ENCODE peak calls at places on chromosomes 12 and 14, in six cellular contexts. One of them, this sample, is unnamed. For H3K4me1, the result is how much of the 10 kb centered on the place peaks cover.

GRCh38 chr12:6423267-6424007 is 21.3 kb upstream of the CD27 start:
- DNase-seq in HCT116: peak
- DNase-seq in K562: peak
- DNase-seq in mucosa of descending colon: peak
- DNase-seq in heart right ventricle: peak
- DNase-seq in adrenal gland: peak
- DNase-seq in this sample: peak

GRCh38 chr12:7859552-7859951 is 13.2 kb downstream of the SLC2A14 start:
- DNase-seq in heart right ventricle: no peak
- DNase-seq in adrenal gland: no peak
- DNase-seq in K562: no peak
- DNase-seq in HCT116: no peak
- DNase-seq in mucosa of descending colon: no peak
- DNase-seq in this sample: no peak

GRCh38 chr14:76827696-76828301 is 1.6 kb downstream of the LRRC74A start:
- DNase-seq in heart right ventricle: peak
- DNase-seq in adrenal gland: no peak
- DNase-seq in K562: no peak
- DNase-seq in HCT116: no peak
- DNase-seq in mucosa of descending colon: no peak
- DNase-seq in this sample: no peak

GRCh38 chr12:55736780-55737580 is 5.9 kb upstream of the GDF11 start:
- DNase-seq in heart right ventricle: peak
- DNase-seq in HCT116: peak
- DNase-seq in K562: peak
- DNase-seq in mucosa of descending colon: peak
- DNase-seq in adrenal gland: peak
- DNase-seq in this sample: peak

GRCh38 chr12:75727577-75727976 is 216.2 kb upstream of the KRR1 start:
- DNase-seq in mucosa of descending colon: no peak
- DNase-seq in K562: no peak
- DNase-seq in HCT116: no peak
- DNase-seq in adrenal gland: no peak
- DNase-seq in heart right ventricle: no peak
- DNase-seq in this sample: no peak

GRCh38 chr14:50319293-50319692 is 7.2 kb downstream of the DMAC2L start:
- DNase-seq in HCT116: no peak
- DNase-seq in heart right ventricle: no peak
- DNase-seq in K562: no peak
- DNase-seq in mucosa of descending colon: no peak
- DNase-seq in adrenal gland: no peak
- DNase-seq in this sample: no peak

GRCh38 chr14:104956290-104956890 is 21.8 kb downstream of the AHNAK2 start:
- DNase-seq in mucosa of descending colon: no peak
- DNase-seq in adrenal gland: peak
- DNase-seq in heart right ventricle: no peak
- DNase-seq in K562: no peak
- DNase-seq in HCT116: no peak
- DNase-seq in this sample: no peak

GRCh38 chr14:33062881-33063280 is 124.2 kb downstream of the NPAS3 start:
- DNase-seq in HCT116: no peak
- DNase-seq in K562: no peak
- DNase-seq in mucosa of descending colon: no peak
- DNase-seq in adrenal gland: no peak
- DNase-seq in heart right ventricle: no peak
- DNase-seq in this sample: no peak

GRCh38 chr12:93173178-93173957 is 204.4 kb upstream of the NUDT4 start:
- DNase-seq in HCT116: no peak
- DNase-seq in adrenal gland: no peak
- DNase-seq in mucosa of descending colon: no peak
- DNase-seq in heart right ventricle: no peak
- DNase-seq in K562: no peak
- DNase-seq in this sample: no peak

GRCh38 chr14:99518441-99519346 is 37.5 kb downstream of the CCNK start:
- DNase-seq in HCT116: peak
- DNase-seq in heart right ventricle: peak
- DNase-seq in adrenal gland: peak
- DNase-seq in K562: peak
- DNase-seq in mucosa of descending colon: peak
- DNase-seq in this sample: peak

GRCh38 chr14:45201908-45202307 is 51.1 kb downstream of the MIS18BP1 start:
- DNase-seq in HCT116: no peak
- DNase-seq in K562: no peak
- DNase-seq in adrenal gland: no peak
- DNase-seq in mucosa of descending colon: no peak
- DNase-seq in heart right ventricle: no peak
- DNase-seq in this sample: no peak

GRCh38 chr14:24150061-24150460 is 2.8 kb downstream of the RNF31 start:
- DNase-seq in adrenal gland: no peak
- DNase-seq in K562: no peak
- DNase-seq in HCT116: no peak
- DNase-seq in mucosa of descending colon: no peak
- DNase-seq in heart right ventricle: no peak
- DNase-seq in this sample: no peak

GRCh38 chr12:97464241-97465011 is 1.8 kb downstream of the RMST start:
- DNase-seq in HCT116: no peak
- DNase-seq in K562: no peak
- DNase-seq in adrenal gland: no peak
- DNase-seq in heart right ventricle: no peak
- DNase-seq in mucosa of descending colon: no peak
- DNase-seq in this sample: no peak

GRCh38 chr14:105192866-105193731 is 12.0 kb upstream of the NUDT14 start:
- DNase-seq in heart right ventricle: peak
- DNase-seq in K562: no peak
- DNase-seq in HCT116: no peak
- DNase-seq in adrenal gland: no peak
- DNase-seq in mucosa of descending colon: no peak
- DNase-seq in this sample: no peak

GRCh38 chr14:50082308-50082742 is 34.0 kb downstream of the VCPKMT start:
- DNase-seq in mucosa of descending colon: no peak
- DNase-seq in heart right ventricle: no peak
- DNase-seq in adrenal gland: no peak
- DNase-seq in K562: no peak
- DNase-seq in HCT116: no peak
- DNase-seq in this sample: no peak

GRCh38 chr12:79373896-79374499 is 316.8 kb downstream of the PAWR start:
- DNase-seq in adrenal gland: no peak
- DNase-seq in K562: peak
- DNase-seq in heart right ventricle: no peak
- DNase-seq in HCT116: no peak
- DNase-seq in mucosa of descending colon: peak
- DNase-seq in this sample: no peak

GRCh38 chr14:103091041-103091882 is 3.3 kb upstream of the EXOC3L4 start:
- DNase-seq in HCT116: no peak
- DNase-seq in heart right ventricle: no peak
- DNase-seq in mucosa of descending colon: peak
- DNase-seq in K562: peak
- DNase-seq in adrenal gland: no peak
- DNase-seq in this sample: peak

GRCh38 chr14:93094121-93094918 is 21.4 kb downstream of the ITPK1 start:
- DNase-seq in mucosa of descending colon: no peak
- DNase-seq in HCT116: no peak
- DNase-seq in K562: no peak
- DNase-seq in adrenal gland: no peak
- DNase-seq in heart right ventricle: no peak
- DNase-seq in this sample: no peak

GRCh38 chr12:7122876-7123769 is 5.6 kb downstream of the RBP5 start:
- DNase-seq in mucosa of descending colon: no peak
- DNase-seq in heart right ventricle: no peak
- DNase-seq in adrenal gland: no peak
- DNase-seq in HCT116: no peak
- DNase-seq in K562: peak
- DNase-seq in this sample: no peak

GRCh38 chr12:70002097-70002911 is 177.3 kb downstream of the MYRFL start:
- DNase-seq in adrenal gland: no peak
- DNase-seq in HCT116: no peak
- DNase-seq in K562: no peak
- DNase-seq in heart right ventricle: peak
- DNase-seq in mucosa of descending colon: peak
- DNase-seq in this sample: peak

GRCh38 chr14:96594961-96595360 is 92.8 kb downstream of the PAPOLA start:
- DNase-seq in adrenal gland: no peak
- DNase-seq in K562: no peak
- DNase-seq in HCT116: no peak
- DNase-seq in mucosa of descending colon: no peak
- DNase-seq in heart right ventricle: no peak
- DNase-seq in this sample: no peak

GRCh38 chr14:72553161-72553560 is 340.7 kb downstream of the DPF3 start:
- DNase-seq in heart right ventricle: no peak
- DNase-seq in mucosa of descending colon: no peak
- DNase-seq in K562: no peak
- DNase-seq in HCT116: no peak
- DNase-seq in adrenal gland: no peak
- DNase-seq in this sample: no peak

DNA sequence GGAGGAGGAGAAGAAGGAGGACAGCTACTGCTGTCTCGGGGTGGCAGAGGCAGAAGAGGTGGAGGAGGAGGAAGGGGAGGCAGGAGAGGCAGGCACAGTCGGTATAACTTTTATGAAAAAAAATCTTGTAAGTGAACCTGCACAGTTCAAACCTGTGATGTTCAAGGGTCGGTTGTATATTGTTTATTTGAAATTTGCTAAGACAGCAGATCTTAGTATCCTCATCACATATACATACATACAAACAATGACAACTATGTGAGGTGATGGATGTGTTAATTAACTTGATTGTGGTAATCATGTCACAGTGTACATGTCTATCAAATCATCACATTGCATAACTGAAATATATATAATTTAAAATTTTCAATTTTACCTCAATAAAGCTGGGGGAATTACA is 19.0 kb downstream of the ACTN1 start:
- DNase-seq in mucosa of descending colon: no peak
- DNase-seq in heart right ventricle: no peak
- DNase-seq in adrenal gland: no peak
- DNase-seq in K562: no peak
- DNase-seq in HCT116: no peak
- DNase-seq in this sample: no peak
- H3K4me1 ChIP-seq in mucosa of descending colon: under half
- H3K4me1 ChIP-seq in heart right ventricle: half or more
- H3K4me1 ChIP-seq in adrenal gland: under half
- H3K4me1 ChIP-seq in K562: under half
- H3K4me1 ChIP-seq in HCT116: under half
- H3K4me1 ChIP-seq in this sample: half or more

GRCh38 chr12:57143454-57143853 is 4.0 kb downstream of the LRP1-AS start:
- DNase-seq in HCT116: no peak
- DNase-seq in mucosa of descending colon: no peak
- DNase-seq in adrenal gland: no peak
- DNase-seq in K562: no peak
- DNase-seq in heart right ventricle: no peak
- DNase-seq in this sample: no peak

GRCh38 chr12:57142727-57143126 is 4.7 kb downstream of the LRP1-AS start:
- DNase-seq in HCT116: no peak
- DNase-seq in mucosa of descending colon: no peak
- DNase-seq in heart right ventricle: no peak
- DNase-seq in adrenal gland: no peak
- DNase-seq in K562: no peak
- DNase-seq in this sample: no peak

GRCh38 chr12:57139796-57140649 is 7.4 kb downstream of the LRP1-AS start:
- DNase-seq in mucosa of descending colon: no peak
- DNase-seq in heart right ventricle: no peak
- DNase-seq in adrenal gland: no peak
- DNase-seq in K562: no peak
- DNase-seq in HCT116: no peak
- DNase-seq in this sample: no peak

GRCh38 chr12:57141249-57141648 is 6.2 kb downstream of the LRP1-AS start:
- DNase-seq in adrenal gland: no peak
- DNase-seq in K562: no peak
- DNase-seq in mucosa of descending colon: no peak
- DNase-seq in heart right ventricle: no peak
- DNase-seq in HCT116: no peak
- DNase-seq in this sample: peak

GRCh38 chr12:57142121-57142520 is 5.3 kb downstream of the LRP1-AS start:
- DNase-seq in adrenal gland: no peak
- DNase-seq in mucosa of descending colon: no peak
- DNase-seq in K562: peak
- DNase-seq in heart right ventricle: no peak
- DNase-seq in HCT116: no peak
- DNase-seq in this sample: no peak
- H3K4me3 ChIP-seq in adrenal gland: no peak
- H3K4me3 ChIP-seq in mucosa of descending colon: no peak
- H3K4me3 ChIP-seq in K562: no peak
- H3K4me3 ChIP-seq in heart right ventricle: no peak
- H3K4me3 ChIP-seq in HCT116: no peak
- H3K4me3 ChIP-seq in this sample: no peak

GRCh38 chr14:68807987-68808386 is 15.1 kb upstream of the ZFP36L1 start:
- DNase-seq in heart right ventricle: no peak
- DNase-seq in mucosa of descending colon: no peak
- DNase-seq in adrenal gland: no peak
- DNase-seq in HCT116: no peak
- DNase-seq in K562: no peak
- DNase-seq in this sample: no peak
- H3K4me1 ChIP-seq in heart right ventricle: under half
- H3K4me1 ChIP-seq in mucosa of descending colon: under half
- H3K4me1 ChIP-seq in adrenal gland: under half
- H3K4me1 ChIP-seq in HCT116: under half
- H3K4me1 ChIP-seq in K562: under half
- H3K4me1 ChIP-seq in this sample: half or more

DNA sequence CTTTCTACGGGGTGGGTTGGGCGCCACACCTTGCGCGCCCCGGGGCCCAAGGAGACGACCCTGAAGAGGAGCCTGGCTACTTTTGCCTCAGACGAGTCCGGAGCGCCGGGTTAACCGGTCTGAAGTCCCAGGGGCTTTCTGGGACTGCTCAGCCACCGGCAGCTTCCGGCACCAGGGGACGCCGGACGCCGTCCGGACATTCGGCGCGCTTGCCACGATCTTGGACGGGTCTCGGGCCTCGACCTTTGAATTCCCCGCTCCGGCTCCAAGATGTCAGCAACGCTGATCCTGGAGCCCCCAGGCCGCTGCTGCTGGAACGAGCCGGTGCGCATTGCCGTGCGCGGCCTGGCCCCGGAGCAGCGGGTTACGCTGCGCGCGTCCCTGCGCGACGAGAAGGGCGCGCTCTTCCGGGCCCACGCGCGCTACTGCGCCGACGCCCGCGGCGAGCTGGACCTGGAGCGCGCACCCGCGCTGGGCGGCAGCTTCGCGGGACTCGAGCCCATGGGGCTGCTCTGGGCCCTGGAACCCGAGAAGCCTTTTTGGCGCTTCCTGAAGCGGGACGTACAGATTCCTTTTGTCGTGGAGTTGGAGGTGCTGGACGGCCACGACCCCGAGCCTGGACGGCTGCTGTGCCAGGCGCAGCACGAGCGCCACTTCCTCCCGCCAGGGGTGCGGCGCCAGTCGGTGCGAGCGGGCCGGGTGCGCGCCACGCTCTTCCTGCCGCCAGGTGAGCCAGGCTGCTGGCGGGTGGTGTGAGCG is at the start of gene ACOT4:
- DNase-seq in K562: no peak
- DNase-seq in mucosa of descending colon: peak
- DNase-seq in adrenal gland: peak
- DNase-seq in HCT116: no peak
- DNase-seq in heart right ventricle: no peak
- DNase-seq in this sample: peak
- H3K4me3 ChIP-seq in K562: no peak
- H3K4me3 ChIP-seq in mucosa of descending colon: peak
- H3K4me3 ChIP-seq in adrenal gland: no peak
- H3K4me3 ChIP-seq in HCT116: no peak
- H3K4me3 ChIP-seq in heart right ventricle: peak
- H3K4me3 ChIP-seq in this sample: peak

This sample was measured in transverse colon.